ENCODE peak calls at places on chromosomes 11 and 22, in ten cellular contexts. One of them, this sample, is unnamed.

GRCh38 chr11:3129591-3130268 is 35.4 kb downstream of the OSBPL5 start:
- DNase-seq in endothelial cell of umbilical vein: no peak
- DNase-seq in adrenal gland: no peak
- DNase-seq in thoracic aorta: no peak
- DNase-seq in cardiac muscle cell: no peak
- DNase-seq in mucosa of descending colon: peak; percentile 26
- DNase-seq in heart left ventricle: peak; percentile 19
- DNase-seq in lower lobe of right lung: peak; percentile 43
- DNase-seq in neural progenitor cell: no peak
- DNase-seq in GM23248: no peak
- DNase-seq in this sample: peak; percentile 58

GRCh38 chr11:131977854-131978253 is 607.4 kb downstream of the NTM start:
- DNase-seq in GM23248: peak; percentile 67
- DNase-seq in heart left ventricle: no peak
- DNase-seq in thoracic aorta: no peak
- DNase-seq in mucosa of descending colon: no peak
- DNase-seq in endothelial cell of umbilical vein: no peak
- DNase-seq in cardiac muscle cell: no peak
- DNase-seq in adrenal gland: no peak
- DNase-seq in lower lobe of right lung: no peak
- DNase-seq in neural progenitor cell: no peak
- DNase-seq in this sample: no peak

GRCh38 chr22:33923660-33924246 is 3.5 kb upstream of the LARGE1 start:
- DNase-seq in thoracic aorta: peak; percentile 16
- DNase-seq in endothelial cell of umbilical vein: peak; percentile 28
- DNase-seq in neural progenitor cell: peak; percentile 94
- DNase-seq in cardiac muscle cell: peak; percentile 90
- DNase-seq in mucosa of descending colon: peak; percentile 25
- DNase-seq in GM23248: peak; percentile 84
- DNase-seq in adrenal gland: peak; percentile 63
- DNase-seq in heart left ventricle: peak; percentile 58
- DNase-seq in lower lobe of right lung: no peak
- DNase-seq in this sample: peak; percentile 35

GRCh38 chr11:64868904-64869570 is 9.4 kb downstream of the EHD1 start:
- DNase-seq in GM23248: peak; percentile 92
- DNase-seq in lower lobe of right lung: no peak
- DNase-seq in mucosa of descending colon: no peak
- DNase-seq in heart left ventricle: no peak
- DNase-seq in endothelial cell of umbilical vein: peak; percentile 94
- DNase-seq in cardiac muscle cell: peak; percentile 65
- DNase-seq in neural progenitor cell: no peak
- DNase-seq in thoracic aorta: no peak
- DNase-seq in adrenal gland: no peak
- DNase-seq in this sample: peak; percentile 82

GRCh38 chr11:132535830-132536229 is 996.5 kb downstream of the OPCML start:
- DNase-seq in endothelial cell of umbilical vein: no peak
- DNase-seq in neural progenitor cell: no peak
- DNase-seq in adrenal gland: no peak
- DNase-seq in heart left ventricle: no peak
- DNase-seq in cardiac muscle cell: no peak
- DNase-seq in lower lobe of right lung: no peak
- DNase-seq in thoracic aorta: no peak
- DNase-seq in GM23248: no peak
- DNase-seq in mucosa of descending colon: no peak
- DNase-seq in this sample: no peak

GRCh38 chr11:101553891-101554292 is 29.9 kb downstream of the TRPC6 start:
- DNase-seq in neural progenitor cell: no peak
- DNase-seq in GM23248: no peak
- DNase-seq in adrenal gland: no peak
- DNase-seq in endothelial cell of umbilical vein: no peak
- DNase-seq in cardiac muscle cell: no peak
- DNase-seq in heart left ventricle: no peak
- DNase-seq in lower lobe of right lung: no peak
- DNase-seq in thoracic aorta: no peak
- DNase-seq in mucosa of descending colon: no peak
- DNase-seq in this sample: no peak

GRCh38 chr11:20337526-20338154 is 25.9 kb upstream of the HTATIP2 start:
- DNase-seq in thoracic aorta: no peak
- DNase-seq in endothelial cell of umbilical vein: peak; percentile 43
- DNase-seq in adrenal gland: no peak
- DNase-seq in lower lobe of right lung: no peak
- DNase-seq in mucosa of descending colon: no peak
- DNase-seq in neural progenitor cell: peak; percentile 81
- DNase-seq in cardiac muscle cell: peak; percentile 64
- DNase-seq in GM23248: peak; percentile 44
- DNase-seq in heart left ventricle: no peak
- DNase-seq in this sample: no peak

GRCh38 chr11:3808846-3809623 is 675 bp downstream of the PGAP2 start:
- DNase-seq in adrenal gland: peak; percentile 34
- DNase-seq in heart left ventricle: no peak
- DNase-seq in lower lobe of right lung: no peak
- DNase-seq in mucosa of descending colon: no peak
- DNase-seq in GM23248: peak; percentile 68
- DNase-seq in cardiac muscle cell: peak; percentile 52
- DNase-seq in endothelial cell of umbilical vein: peak; percentile 60
- DNase-seq in thoracic aorta: no peak
- DNase-seq in neural progenitor cell: peak; percentile 27
- DNase-seq in this sample: peak; percentile 44

GRCh38 chr11:13480198-13480597 is 15.6 kb downstream of the PTH start:
- DNase-seq in GM23248: no peak
- DNase-seq in endothelial cell of umbilical vein: no peak
- DNase-seq in mucosa of descending colon: peak; percentile 37
- DNase-seq in cardiac muscle cell: no peak
- DNase-seq in thoracic aorta: no peak
- DNase-seq in neural progenitor cell: no peak
- DNase-seq in adrenal gland: no peak
- DNase-seq in heart left ventricle: no peak
- DNase-seq in lower lobe of right lung: no peak
- DNase-seq in this sample: no peak

DNA sequence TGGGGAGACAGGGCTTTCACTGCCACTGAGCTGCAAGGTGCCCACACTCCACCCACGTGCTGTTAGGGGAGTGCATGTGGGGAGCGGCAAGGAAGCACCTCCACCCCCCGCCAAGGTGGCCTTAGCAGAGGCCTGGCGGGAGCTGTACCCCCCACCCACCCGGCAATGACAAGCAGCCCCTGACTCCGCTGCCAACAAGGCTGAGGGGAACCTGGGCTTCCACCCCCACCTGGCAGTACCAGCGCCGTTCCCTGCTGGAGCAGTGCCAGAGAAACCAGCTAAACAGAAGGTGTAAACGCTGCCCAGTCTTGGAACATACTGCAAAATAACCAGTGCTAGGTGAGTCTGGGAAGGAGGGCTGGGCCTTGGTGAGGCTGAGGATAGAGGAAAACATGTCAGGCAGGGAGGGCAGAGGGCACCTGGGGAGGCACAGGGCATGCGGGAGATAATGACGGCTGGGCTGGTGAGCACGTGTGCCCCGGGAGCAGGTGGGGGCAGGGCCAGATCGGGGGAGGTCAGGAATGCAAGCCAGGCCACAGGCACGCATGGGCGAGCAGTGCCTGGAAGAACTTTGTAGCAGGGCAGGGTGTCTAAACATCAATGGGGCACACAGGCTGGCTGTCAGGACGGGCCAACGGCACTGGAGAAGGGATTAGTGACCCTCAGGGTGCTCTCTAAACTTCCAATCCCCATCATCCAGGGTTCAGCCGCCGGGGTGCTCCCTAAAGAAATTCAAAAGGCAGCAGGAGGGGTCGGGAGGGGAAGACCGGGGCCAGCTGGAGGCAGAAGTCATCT is 6.6 kb downstream of the CERK start:
- DNase-seq in GM23248: peak; percentile 33
- DNase-seq in endothelial cell of umbilical vein: no peak
- DNase-seq in neural progenitor cell: peak; percentile 65
- DNase-seq in lower lobe of right lung: peak; percentile 66
- DNase-seq in thoracic aorta: no peak
- DNase-seq in heart left ventricle: peak; percentile 79
- DNase-seq in adrenal gland: peak; percentile 70
- DNase-seq in mucosa of descending colon: peak; percentile 81
- DNase-seq in cardiac muscle cell: peak; percentile 42
- DNase-seq in this sample: no peak
- H3K4me1 ChIP-seq in GM23248: peaks cover 7% of the 10 kb centered on the region
- H3K4me1 ChIP-seq in endothelial cell of umbilical vein: peaks cover 25% of the 10 kb centered on the region
- H3K4me1 ChIP-seq in neural progenitor cell: peaks cover 20% of the 10 kb centered on the region
- H3K4me1 ChIP-seq in lower lobe of right lung: peaks cover 62% of the 10 kb centered on the region
- H3K4me1 ChIP-seq in thoracic aorta: peaks cover 36% of the 10 kb centered on the region
- H3K4me1 ChIP-seq in heart left ventricle: peaks cover 75% of the 10 kb centered on the region
- H3K4me1 ChIP-seq in adrenal gland: peaks cover 32% of the 10 kb centered on the region
- H3K4me1 ChIP-seq in mucosa of descending colon: peaks cover 70% of the 10 kb centered on the region
- H3K4me1 ChIP-seq in cardiac muscle cell: peaks cover 24% of the 10 kb centered on the region
- H3K4me1 ChIP-seq in this sample: peaks cover 57% of the 10 kb centered on the region

GRCh38 chr22:41362615-41363014 is 19.1 kb upstream of the TEF start:
- DNase-seq in thoracic aorta: no peak
- DNase-seq in neural progenitor cell: no peak
- DNase-seq in endothelial cell of umbilical vein: no peak
- DNase-seq in heart left ventricle: no peak
- DNase-seq in GM23248: no peak
- DNase-seq in mucosa of descending colon: no peak
- DNase-seq in adrenal gland: no peak
- DNase-seq in cardiac muscle cell: no peak
- DNase-seq in lower lobe of right lung: no peak
- DNase-seq in this sample: no peak
- H3K4me1 ChIP-seq in thoracic aorta: peaks cover 11% of the 10 kb centered on the region
- H3K4me1 ChIP-seq in neural progenitor cell: peaks cover 27% of the 10 kb centered on the region
- H3K4me1 ChIP-seq in endothelial cell of umbilical vein: peaks cover 6% of the 10 kb centered on the region
- H3K4me1 ChIP-seq in heart left ventricle: peaks cover 3% of the 10 kb centered on the region
- H3K4me1 ChIP-seq in GM23248: peaks cover 4% of the 10 kb centered on the region
- H3K4me1 ChIP-seq in mucosa of descending colon: peaks cover 14% of the 10 kb centered on the region
- H3K4me1 ChIP-seq in adrenal gland: peaks cover 3% of the 10 kb centered on the region
- H3K4me1 ChIP-seq in cardiac muscle cell: peaks cover 15% of the 10 kb centered on the region
- H3K4me1 ChIP-seq in lower lobe of right lung: peaks cover 12% of the 10 kb centered on the region
- H3K4me1 ChIP-seq in this sample: peaks cover 15% of the 10 kb centered on the region

DNA sequence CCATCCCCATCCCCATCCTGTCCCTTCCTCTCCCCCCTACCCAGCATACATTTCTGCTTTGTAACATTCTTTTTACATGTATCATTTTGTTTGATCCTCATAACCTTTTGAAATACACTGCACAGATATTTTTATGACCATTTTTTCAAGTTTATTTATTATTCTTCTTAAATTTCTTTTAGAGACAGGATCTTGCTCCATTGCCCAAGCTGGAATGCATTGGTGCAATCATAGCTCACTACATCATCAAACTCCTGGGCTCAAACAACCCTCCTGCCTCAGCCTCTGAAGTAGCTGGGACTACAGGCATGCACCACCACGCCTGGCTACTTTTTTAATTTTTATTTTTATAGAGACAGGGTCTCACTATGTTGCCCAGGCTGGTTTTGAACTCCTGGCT is 99.4 kb upstream of the AKIP1 start:
- DNase-seq in cardiac muscle cell: no peak
- DNase-seq in endothelial cell of umbilical vein: no peak
- DNase-seq in heart left ventricle: no peak
- DNase-seq in neural progenitor cell: no peak
- DNase-seq in thoracic aorta: no peak
- DNase-seq in lower lobe of right lung: no peak
- DNase-seq in GM23248: peak; percentile 48
- DNase-seq in mucosa of descending colon: no peak
- DNase-seq in adrenal gland: no peak
- DNase-seq in this sample: no peak
- H3K4me1 ChIP-seq in cardiac muscle cell: peaks cover 50% of the 10 kb centered on the region
- H3K4me1 ChIP-seq in endothelial cell of umbilical vein: peaks cover 15% of the 10 kb centered on the region
- H3K4me1 ChIP-seq in heart left ventricle: peaks cover 36% of the 10 kb centered on the region
- H3K4me1 ChIP-seq in neural progenitor cell: peaks cover 53% of the 10 kb centered on the region
- H3K4me1 ChIP-seq in thoracic aorta: peaks cover 37% of the 10 kb centered on the region
- H3K4me1 ChIP-seq in lower lobe of right lung: peaks cover 73% of the 10 kb centered on the region
- H3K4me1 ChIP-seq in GM23248: peaks cover 71% of the 10 kb centered on the region
- H3K4me1 ChIP-seq in mucosa of descending colon: peaks cover 37% of the 10 kb centered on the region
- H3K4me1 ChIP-seq in adrenal gland: peaks cover 62% of the 10 kb centered on the region
- H3K4me1 ChIP-seq in this sample: peaks cover 69% of the 10 kb centered on the region

DNA sequence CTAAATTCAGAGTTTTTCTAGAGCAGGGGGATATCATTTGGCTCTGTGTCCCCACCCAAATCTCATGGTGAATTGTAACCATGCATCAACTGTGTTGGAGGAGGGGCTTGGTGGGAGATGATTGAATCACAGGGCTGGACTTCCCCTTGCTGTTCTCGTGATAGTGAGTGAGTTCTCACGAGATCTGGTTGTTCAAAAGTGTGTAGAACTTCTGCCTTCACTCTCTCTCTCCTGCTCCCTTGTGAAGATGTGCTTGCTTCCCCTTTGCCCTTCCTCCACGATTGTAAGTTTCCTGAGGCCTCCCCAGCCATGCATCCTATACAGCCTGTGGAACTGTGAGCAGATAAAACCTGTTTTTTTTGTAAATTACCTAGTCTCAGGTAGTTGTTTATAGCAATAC is 22.0 kb upstream of the FBLN1 start:
- DNase-seq in neural progenitor cell: no peak
- DNase-seq in thoracic aorta: no peak
- DNase-seq in mucosa of descending colon: no peak
- DNase-seq in cardiac muscle cell: no peak
- DNase-seq in adrenal gland: no peak
- DNase-seq in heart left ventricle: no peak
- DNase-seq in GM23248: no peak
- DNase-seq in lower lobe of right lung: no peak
- DNase-seq in endothelial cell of umbilical vein: no peak
- DNase-seq in this sample: no peak
- H3K4me1 ChIP-seq in neural progenitor cell: peaks cover 20% of the 10 kb centered on the region
- H3K4me1 ChIP-seq in thoracic aorta: peaks cover 46% of the 10 kb centered on the region
- H3K4me1 ChIP-seq in mucosa of descending colon: no peaks in the 10 kb centered on the region
- H3K4me1 ChIP-seq in cardiac muscle cell: no peaks in the 10 kb centered on the region
- H3K4me1 ChIP-seq in adrenal gland: no peaks in the 10 kb centered on the region
- H3K4me1 ChIP-seq in heart left ventricle: peaks cover 5% of the 10 kb centered on the region
- H3K4me1 ChIP-seq in GM23248: no peaks in the 10 kb centered on the region
- H3K4me1 ChIP-seq in lower lobe of right lung: no peaks in the 10 kb centered on the region
- H3K4me1 ChIP-seq in endothelial cell of umbilical vein: no peaks in the 10 kb centered on the region
- H3K4me1 ChIP-seq in this sample: no peaks in the 10 kb centered on the region

GRCh38 chr22:32606181-32606580 is 131.6 kb downstream of the FBXO7 start:
- DNase-seq in thoracic aorta: no peak
- DNase-seq in lower lobe of right lung: no peak
- DNase-seq in heart left ventricle: no peak
- DNase-seq in mucosa of descending colon: no peak
- DNase-seq in adrenal gland: no peak
- DNase-seq in endothelial cell of umbilical vein: no peak
- DNase-seq in GM23248: no peak
- DNase-seq in neural progenitor cell: no peak
- DNase-seq in cardiac muscle cell: no peak
- DNase-seq in this sample: no peak
- H3K4me1 ChIP-seq in thoracic aorta: no peaks in the 10 kb centered on the region
- H3K4me1 ChIP-seq in lower lobe of right lung: no peaks in the 10 kb centered on the region
- H3K4me1 ChIP-seq in heart left ventricle: peaks cover 3% of the 10 kb centered on the region
- H3K4me1 ChIP-seq in mucosa of descending colon: no peaks in the 10 kb centered on the region
- H3K4me1 ChIP-seq in adrenal gland: no peaks in the 10 kb centered on the region
- H3K4me1 ChIP-seq in endothelial cell of umbilical vein: no peaks in the 10 kb centered on the region
- H3K4me1 ChIP-seq in GM23248: no peaks in the 10 kb centered on the region
- H3K4me1 ChIP-seq in neural progenitor cell: no peaks in the 10 kb centered on the region
- H3K4me1 ChIP-seq in cardiac muscle cell: no peaks in the 10 kb centered on the region
- H3K4me1 ChIP-seq in this sample: no peaks in the 10 kb centered on the region

DNA sequence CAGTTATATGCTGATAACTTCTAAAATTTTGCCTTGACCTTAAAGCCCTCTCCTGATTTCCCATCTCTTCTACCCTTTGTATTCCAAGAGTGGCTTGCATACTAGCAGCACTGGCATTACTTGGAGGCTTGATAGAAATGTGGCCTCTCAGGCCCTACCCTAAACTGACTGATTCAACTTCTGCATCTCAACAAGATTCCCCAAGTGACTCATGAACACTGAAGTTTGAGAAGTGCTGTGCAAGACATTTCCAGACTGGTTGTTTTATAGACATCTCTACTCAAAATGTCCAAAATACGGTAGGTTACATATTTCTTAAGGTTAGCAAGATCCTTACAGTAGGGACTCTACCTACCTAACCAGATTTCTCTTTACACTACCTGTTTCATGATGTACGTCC is 48.6 kb downstream of the SESN3 start:
- DNase-seq in endothelial cell of umbilical vein: no peak
- DNase-seq in heart left ventricle: no peak
- DNase-seq in cardiac muscle cell: no peak
- DNase-seq in lower lobe of right lung: no peak
- DNase-seq in adrenal gland: no peak
- DNase-seq in thoracic aorta: no peak
- DNase-seq in neural progenitor cell: no peak
- DNase-seq in GM23248: peak; percentile 4
- DNase-seq in mucosa of descending colon: no peak
- DNase-seq in this sample: no peak
- H3K4me1 ChIP-seq in endothelial cell of umbilical vein: no peaks in the 10 kb centered on the region
- H3K4me1 ChIP-seq in heart left ventricle: no peaks in the 10 kb centered on the region
- H3K4me1 ChIP-seq in cardiac muscle cell: no peaks in the 10 kb centered on the region
- H3K4me1 ChIP-seq in lower lobe of right lung: no peaks in the 10 kb centered on the region
- H3K4me1 ChIP-seq in adrenal gland: no peaks in the 10 kb centered on the region
- H3K4me1 ChIP-seq in thoracic aorta: no peaks in the 10 kb centered on the region
- H3K4me1 ChIP-seq in neural progenitor cell: no peaks in the 10 kb centered on the region
- H3K4me1 ChIP-seq in GM23248: no peaks in the 10 kb centered on the region
- H3K4me1 ChIP-seq in mucosa of descending colon: no peaks in the 10 kb centered on the region
- H3K4me1 ChIP-seq in this sample: no peaks in the 10 kb centered on the region